ENCODE peak calls at places on chromosomes 13 and 19, in six cellular contexts. R is fibroblast of lung, D is IMR-90, Q is endothelial cell, L is fibroblast of mammary gland, G is fibroblast of the aortic adventitia. K is an unnamed sample.

GRCh38 chr19:973726-974563 is 10.2 kb upstream of the WDR18 start:
- DNase-seq in G (no peak), L (no peak), D (no peak), Q (no peak), R (no peak), K (no peak)

GRCh38 chr19:10289167-10289835 is 451 bp upstream of the ICAM5 start:
- DNase-seq in D (peak), L (peak), Q (no peak), G (no peak), R (peak), K (peak)

GRCh38 chr13:111388851-111389500 is 68.5 kb downstream of the TEX29 start:
- DNase-seq in R (no peak), L (no peak), Q (no peak), D (no peak), G (no peak), K (no peak)

GRCh38 chr13:66138172-66138811 is 1091.8 kb downstream of the PCDH9 start:
- DNase-seq in L (no peak), D (no peak), G (no peak), Q (no peak), R (no peak), K (no peak)

GRCh38 chr19:39595950-39596349 is 6.4 kb upstream of the LGALS13 start:
- DNase-seq in Q (no peak), D (no peak), G (no peak), L (no peak), R (no peak), K (no peak)

GRCh38 chr19:1823539-1824251 is 11.6 kb upstream of the ATP8B3 start:
- DNase-seq in L (no peak), Q (no peak), G (no peak), D (no peak), R (no peak), K (no peak)

GRCh38 chr13:64429691-64430090 is 2800.4 kb downstream of the PCDH9 start:
- DNase-seq in G (no peak), Q (no peak), D (no peak), L (no peak), R (no peak), K (no peak)

GRCh38 chr13:114259974-114260373 is 21.4 kb upstream of the UPF3A start:
- DNase-seq in R (no peak), G (no peak), Q (no peak), L (no peak), D (no peak), K (no peak)

GRCh38 chr19:43462887-43463380 is 2.5 kb downstream of the LYPD3 start:
- DNase-seq in G (no peak), Q (no peak), L (no peak), R (no peak), D (no peak), K (no peak)

GRCh38 chr19:38425222-38425809 is 703 bp downstream of the RASGRP4 start:
- DNase-seq in D (no peak), R (no peak), G (no peak), Q (no peak), L (no peak), K (no peak)

GRCh38 chr19:38422405-38422804 is 3.6 kb downstream of the RASGRP4 start:
- DNase-seq in D (no peak), Q (no peak), G (no peak), R (no peak), L (no peak), K (no peak)

GRCh38 chr19:38429055-38429810 is 3.2 kb upstream of the RASGRP4 start:
- DNase-seq in R (no peak), G (no peak), L (no peak), Q (no peak), D (no peak), K (peak)

GRCh38 chr19:38424272-38424671 is 1.7 kb downstream of the RASGRP4 start:
- DNase-seq in L (no peak), G (no peak), R (no peak), Q (no peak), D (no peak), K (no peak)

GRCh38 chr19:38425810-38426466 is at the start of gene RASGRP4:
- DNase-seq in Q (no peak), G (no peak), D (no peak), R (no peak), L (no peak), K (no peak)
- TF ChIP-seq CTCF in Q (no peak), G (no peak), D (no peak), R (no peak), L (no peak), K (no peak)

DNA sequence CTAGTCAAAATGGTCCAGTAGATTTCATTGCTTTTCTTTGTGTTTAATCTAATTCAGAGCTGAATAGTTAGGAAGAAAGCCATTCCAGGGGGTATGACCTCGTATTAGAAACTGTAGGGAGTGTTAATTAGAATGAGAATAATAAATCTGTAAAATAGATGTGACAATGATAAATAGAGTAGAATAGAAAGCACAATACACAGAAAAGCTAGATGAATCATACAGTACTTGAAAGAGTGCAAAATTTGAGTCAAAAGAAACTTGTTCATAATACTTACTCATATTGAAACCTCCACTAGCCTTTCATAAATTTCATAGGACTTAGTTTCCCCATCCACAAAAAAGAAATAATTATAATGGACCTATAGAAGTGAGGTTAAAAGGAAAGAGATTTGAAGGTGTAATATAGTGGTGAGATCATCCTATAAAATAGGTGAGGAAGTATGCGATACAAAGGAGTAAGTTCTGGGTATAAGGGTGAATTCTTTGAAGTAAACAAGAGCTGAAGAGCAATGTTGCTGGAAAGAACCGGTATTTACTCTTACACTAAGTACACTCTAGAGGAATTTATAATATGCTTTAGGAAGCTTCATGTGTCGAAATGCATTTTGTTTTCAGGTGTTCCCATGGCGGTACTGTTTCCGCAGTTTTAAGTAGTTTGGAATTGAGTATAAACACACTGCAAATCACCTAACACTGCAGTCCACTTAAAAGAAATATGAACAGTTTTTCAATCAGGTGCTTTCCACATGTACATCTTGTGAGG is 21.9 kb downstream of the PCDH17 start:
- DNase-seq in G (no peak), R (no peak), L (no peak), Q (no peak), D (no peak), K (no peak)
- TF ChIP-seq CTCF in G (no peak), R (no peak), L (no peak), Q (no peak), D (no peak), K (no peak)

DNA sequence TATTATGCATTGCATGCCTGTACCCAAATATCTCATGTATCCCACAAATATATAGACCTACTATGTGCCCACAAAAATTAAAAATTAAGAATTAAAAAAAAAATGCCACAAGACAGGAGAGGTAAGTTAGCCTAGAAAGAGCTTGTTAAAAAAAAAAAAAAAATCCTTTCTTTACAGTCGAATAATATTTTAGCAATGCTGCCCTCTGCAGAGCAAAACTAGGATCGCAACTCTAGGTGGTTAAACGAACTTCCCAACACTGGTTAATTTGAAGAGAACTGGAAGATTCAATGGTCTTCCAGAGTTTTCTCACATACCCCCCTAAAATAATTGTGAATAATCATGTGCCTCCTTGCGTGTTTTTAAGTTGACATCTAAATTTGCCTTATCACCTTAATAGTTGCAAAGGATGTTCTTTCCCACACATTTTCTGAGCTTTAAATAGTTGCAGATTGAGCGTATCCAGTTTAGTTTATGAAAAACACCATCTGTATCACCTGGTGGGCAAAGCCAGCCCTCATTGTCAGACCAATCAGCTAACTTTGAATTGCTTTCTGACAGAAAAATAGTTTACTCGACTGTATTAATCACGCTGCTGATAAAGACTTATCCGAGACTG is 47.4 kb upstream of the RCBTB2 start:
- DNase-seq in R (peak), L (peak), D (peak), Q (peak), G (peak), K (peak)
- TF ChIP-seq CTCF in R (peak), L (peak), D (peak), Q (peak), G (peak), K (peak)

GRCh38 chr13:46679369-46680180 is 117.4 kb downstream of the ESD start:
- DNase-seq in Q (no peak), L (peak), R (peak), G (peak), D (peak), K (peak)
- TF ChIP-seq CTCF in Q (no peak), L (peak), R (peak), G (peak), D (peak), K (peak)

GRCh38 chr19:46431824-46432223 is 3.1 kb upstream of the PNMA8C start:
- DNase-seq in D (no peak), G (no peak), Q (no peak), L (no peak), R (no peak), K (no peak)
- TF ChIP-seq CTCF in D (no peak), G (no peak), Q (peak), L (no peak), R (no peak), K (peak)

GRCh38 chr13:95300625-95301134 is 571 bp downstream of the ABCC4 start:
- DNase-seq in R (peak), L (peak), Q (peak), G (peak), D (peak), K (peak)
- TF ChIP-seq CTCF in R (peak), L (no peak), Q (no peak), G (peak), D (peak), K (peak)

K was measured in HFFc6.